ENCODE peak calls at places on chromosomes 3 and 15, in seven cellular contexts. I, K, O, Y, B, G and D are unnamed samples.

GRCh38 chr15:63110428-63111026 is 11.1 kb upstream of the LACTB start:
- DNase-seq in Y (no peak), I (no peak), B (no peak), G (no peak), O (no peak), K (no peak), D (no peak)

GRCh38 chr3:192090586-192090985 is 629.6 kb downstream of the PYDC2 start:
- DNase-seq in G (no peak), B (no peak), I (no peak), K (no peak), Y (no peak), O (peak), D (peak)

GRCh38 chr3:16448691-16449090 is 64.8 kb downstream of the RFTN1 start:
- DNase-seq in O (peak), Y (no peak), I (no peak), B (no peak), K (peak), G (no peak), D (peak)

GRCh38 chr3:53806182-53807116 is 39.8 kb downstream of the CHDH start:
- DNase-seq in B (no peak), O (peak), G (no peak), Y (peak), K (peak), I (no peak), D (peak)

GRCh38 chr3:71301001-71301400 is 282.5 kb downstream of the FOXP1 start:
- DNase-seq in Y (no peak), K (no peak), O (no peak), B (no peak), I (no peak), G (no peak), D (no peak)

GRCh38 chr3:58206406-58207011 is 4.3 kb downstream of the DNASE1L3 start:
- DNase-seq in Y (no peak), O (no peak), G (no peak), K (no peak), B (no peak), I (no peak), D (peak)

GRCh38 chr15:83053151-83053550 is 13.9 kb downstream of the BTBD1 start:
- DNase-seq in G (no peak), Y (no peak), O (no peak), I (no peak), B (no peak), K (no peak), D (no peak)

GRCh38 chr3:109643590-109643989 is 306.2 kb upstream of the DPPA4 start:
- DNase-seq in Y (no peak), K (no peak), G (no peak), O (peak), I (no peak), B (no peak), D (no peak)

GRCh38 chr3:102646557-102646956 is 211.7 kb downstream of the ZPLD1 start:
- DNase-seq in I (no peak), Y (no peak), K (no peak), B (no peak), O (no peak), G (no peak), D (no peak)

GRCh38 chr3:72082776-72083477 is 298.0 kb upstream of the PROK2 start:
- DNase-seq in K (no peak), G (no peak), B (no peak), Y (no peak), O (no peak), I (no peak), D (no peak)

GRCh38 chr3:25575001-25575400 is 89.7 kb downstream of the TOP2B start:
- DNase-seq in Y (no peak), O (no peak), K (no peak), B (no peak), I (no peak), G (no peak), D (peak)

GRCh38 chr3:9552252-9552999 is 1.2 kb downstream of the LHFPL4 start:
- DNase-seq in O (peak), G (peak), B (peak), K (peak), I (no peak), Y (peak), D (peak)

GRCh38 chr3:109952924-109953323 is 615.6 kb upstream of the DPPA4 start:
- DNase-seq in B (no peak), I (no peak), K (no peak), O (no peak), Y (no peak), G (no peak), D (no peak)

GRCh38 chr3:134216851-134217250 is 33.8 kb downstream of the RYK start:
- DNase-seq in O (no peak), Y (no peak), K (no peak), I (no peak), B (no peak), G (no peak), D (no peak)

GRCh38 chr3:184448321-184449160 is 68.7 kb downstream of the CHRD start:
- DNase-seq in O (peak), B (no peak), I (no peak), G (no peak), K (no peak), Y (no peak), D (no peak)

GRCh38 chr15:78944669-78945407 is at the start of gene CTSH:
- DNase-seq in K (peak), I (peak), Y (peak), G (peak), O (peak), B (peak), D (peak)

GRCh38 chr3:88824646-88825303 is 282.6 kb upstream of the EPHA3 start:
- DNase-seq in K (no peak), Y (no peak), G (no peak), B (no peak), O (no peak), I (no peak), D (no peak)

GRCh38 chr3:194431553-194431952 is 32.5 kb upstream of the GP5 start:
- DNase-seq in Y (no peak), B (peak), G (no peak), I (no peak), O (no peak), K (no peak), D (no peak)

GRCh38 chr15:77907824-77908751 is 169.4 kb downstream of the TBC1D2B start:
- DNase-seq in Y (peak), B (no peak), G (no peak), K (peak), I (no peak), O (peak), D (peak)

GRCh38 chr3:171842864-171843511 is at the start of gene TMEM212:
- DNase-seq in B (no peak), I (no peak), Y (no peak), O (no peak), K (no peak), G (no peak), D (no peak)

GRCh38 chr3:137110392-137110996 is 152.7 kb downstream of the IL20RB start:
- DNase-seq in B (peak), Y (no peak), O (no peak), K (no peak), I (no peak), G (no peak), D (no peak)

GRCh38 chr15:98085003-98085639 is 124.6 kb downstream of the ARRDC4 start:
- DNase-seq in K (peak), O (no peak), G (no peak), I (no peak), Y (no peak), B (peak), D (peak)

GRCh38 chr3:95154775-95155174 is 1091.9 kb downstream of the NSUN3 start:
- DNase-seq in K (no peak), O (no peak), Y (no peak), G (no peak), B (no peak), I (no peak), D (no peak)

GRCh38 chr3:196650740-196651311 is 11.3 kb downstream of the NRROS start:
- DNase-seq in O (peak), Y (no peak), B (peak), G (no peak), I (no peak), K (no peak), D (peak)